ENCODE peak calls at places on chromosomes 16 and 17, in ten cellular contexts. I is uterus; C is heart left ventricle; B is right lobe of liver; J is aorta; K is breast epithelium; Z is esophagus squamous epithelium; N is MM.1S; H is CD8-positive, alpha-beta memory T cell; R is A549. T is an unnamed sample. For H3K4me1, the result is how much of the 10 kb centered on the place peaks cover.

GRCh38 chr16:2919511-2920255 is 8.0 kb downstream of the FLYWCH1 start:
- DNase-seq in I (peak), K (peak), N (peak), R (peak), H (peak), B (no peak), J (peak), Z (no peak), C (no peak), T (no peak)

GRCh38 chr16:2702438-2702825 is 17.6 kb downstream of the PRSS27 start:
- DNase-seq in B (no peak), Z (no peak), H (no peak), C (no peak), I (no peak), J (no peak), R (no peak), K (no peak), N (no peak), T (no peak)

GRCh38 chr17:75681289-75681688 is 14.2 kb downstream of the SAP30BP start:
- DNase-seq in J (no peak), C (no peak), N (no peak), R (no peak), K (no peak), Z (no peak), I (no peak), H (no peak), B (no peak), T (no peak)

GRCh38 chr17:65690626-65691310 is 129.3 kb upstream of the AXIN2 start:
- DNase-seq in H (no peak), K (no peak), I (no peak), B (no peak), Z (no peak), J (no peak), N (peak), C (no peak), R (no peak), T (no peak)

GRCh38 chr17:80284631-80285030 is 24.0 kb downstream of the RNF213 start:
- DNase-seq in J (no peak), R (no peak), N (no peak), K (no peak), Z (no peak), I (no peak), H (no peak), B (no peak), C (no peak), T (peak)

GRCh38 chr17:44108440-44109311 is 14.8 kb downstream of the HDAC5 start:
- DNase-seq in Z (no peak), B (peak), N (no peak), K (peak), R (peak), C (peak), J (peak), H (no peak), I (peak), T (peak)

GRCh38 chr17:4043862-4044261 is 79.6 kb upstream of the ATP2A3 start:
- DNase-seq in R (no peak), Z (no peak), K (no peak), N (peak), J (no peak), I (no peak), B (no peak), C (no peak), H (peak), T (no peak)

GRCh38 chr17:40450175-40450574 is 6.9 kb downstream of the IGFBP4 start:
- DNase-seq in R (peak), K (no peak), N (peak), H (peak), Z (no peak), I (peak), J (no peak), C (no peak), B (peak), T (no peak)

GRCh38 chr17:37849617-37849972 is 74.6 kb upstream of the TBC1D3K start:
- DNase-seq in B (no peak), H (no peak), R (no peak), Z (no peak), N (no peak), J (no peak), I (no peak), C (no peak), K (no peak), T (no peak)

GRCh38 chr16:85403693-85404092 is 209.4 kb upstream of the GSE1 start:
- DNase-seq in C (no peak), I (peak), R (no peak), J (peak), K (no peak), B (no peak), N (no peak), H (no peak), Z (no peak), T (no peak)

GRCh38 chr16:14365200-14365851 is 264.7 kb downstream of the PARN start:
- DNase-seq in N (no peak), R (no peak), K (no peak), J (no peak), B (no peak), I (no peak), H (no peak), Z (no peak), C (no peak), T (no peak)

GRCh38 chr17:77849203-77849602 is 109.3 kb upstream of the TNRC6C start:
- DNase-seq in H (no peak), B (no peak), R (no peak), C (no peak), I (no peak), J (no peak), K (no peak), Z (no peak), N (no peak), T (no peak)

GRCh38 chr17:43085489-43085888 is 39.7 kb downstream of the BRCA1 start:
- DNase-seq in J (no peak), H (no peak), I (no peak), B (no peak), C (no peak), K (no peak), Z (no peak), N (no peak), R (no peak), T (no peak)

GRCh38 chr16:47285001-47285400 is 141.3 kb upstream of the NETO2 start:
- DNase-seq in B (no peak), I (no peak), N (no peak), J (no peak), Z (no peak), R (no peak), K (no peak), H (no peak), C (no peak), T (no peak)

GRCh38 chr16:2147981-2148671 is at the start of gene RAB26:
- DNase-seq in K (peak), J (peak), R (peak), N (peak), C (peak), B (peak), H (peak), Z (no peak), I (peak), T (peak)

GRCh38 chr17:57810740-57811632 is 38.9 kb downstream of the MRPS23 start:
- DNase-seq in N (no peak), Z (no peak), I (peak), R (no peak), K (peak), J (peak), B (no peak), C (peak), H (no peak), T (no peak)

GRCh38 chr16:74603848-74604247 is 3.1 kb downstream of the GLG1 start:
- DNase-seq in B (no peak), J (no peak), H (no peak), K (no peak), N (no peak), Z (no peak), C (no peak), R (no peak), I (no peak), T (no peak)

GRCh38 chr16:67170948-67171649 is 761 bp downstream of the NOL3 start:
- DNase-seq in I (no peak), Z (no peak), J (no peak), B (no peak), C (no peak), R (peak), H (no peak), N (no peak), K (no peak), T (no peak)

GRCh38 chr17:9292563-9292941 is 271.2 kb downstream of the NTN1 start:
- DNase-seq in Z (no peak), R (no peak), I (peak), K (no peak), J (no peak), H (no peak), C (no peak), B (no peak), N (no peak), T (no peak)

GRCh38 chr17:72699566-72699965 is 392.9 kb downstream of the SLC39A11 start:
- DNase-seq in R (no peak), K (peak), I (no peak), H (no peak), B (no peak), N (no peak), C (peak), Z (no peak), J (no peak), T (no peak)

GRCh38 chr16:85625053-85625452 is 11.9 kb downstream of the GSE1 start:
- DNase-seq in N (no peak), J (no peak), H (no peak), R (no peak), C (no peak), I (no peak), B (no peak), K (no peak), Z (no peak), T (no peak)

GRCh38 chr16:50708373-50709060 is 15.1 kb downstream of the NOD2 start:
- DNase-seq in R (no peak), K (no peak), N (no peak), B (no peak), J (no peak), C (peak), H (no peak), I (no peak), Z (no peak), T (peak)

GRCh38 chr17:82283208-82283749 is 9.8 kb upstream of the CSNK1D start:
- DNase-seq in C (no peak), N (no peak), J (no peak), K (no peak), H (no peak), I (peak), Z (no peak), R (peak), B (no peak), T (no peak)

GRCh38 chr17:81422776-81423697 is 27.8 kb downstream of the BAHCC1 start:
- DNase-seq in J (peak), I (peak), R (peak), N (no peak), K (peak), Z (no peak), B (peak), C (peak), H (no peak), T (peak)

GRCh38 chr17:38707678-38708351 is 2.7 kb downstream of the MLLT6 start:
- DNase-seq in I (no peak), N (no peak), H (no peak), R (no peak), B (no peak), K (no peak), J (no peak), Z (no peak), C (no peak), T (no peak)

GRCh38 chr16:58885528-58886170 is 151.5 kb upstream of the GOT2 start:
- DNase-seq in R (no peak), K (no peak), B (no peak), J (no peak), Z (no peak), N (no peak), I (no peak), C (no peak), H (no peak), T (no peak)

GRCh38 chr16:66444049-66444481 is 17.0 kb downstream of the BEAN1 start:
- DNase-seq in I (no peak), Z (no peak), N (no peak), J (no peak), R (no peak), B (no peak), C (no peak), H (no peak), K (no peak), T (no peak)

GRCh38 chr17:68061512-68062313 is 26.2 kb downstream of the KPNA2 start:
- DNase-seq in I (no peak), R (no peak), H (no peak), C (no peak), Z (no peak), K (no peak), N (no peak), B (no peak), J (no peak), T (no peak)

GRCh38 chr16:6682142-6682811 is 650.4 kb upstream of the RBFOX1 start:
- DNase-seq in K (no peak), C (peak), J (peak), H (no peak), B (peak), I (no peak), Z (no peak), N (peak), R (peak), T (peak)

DNA sequence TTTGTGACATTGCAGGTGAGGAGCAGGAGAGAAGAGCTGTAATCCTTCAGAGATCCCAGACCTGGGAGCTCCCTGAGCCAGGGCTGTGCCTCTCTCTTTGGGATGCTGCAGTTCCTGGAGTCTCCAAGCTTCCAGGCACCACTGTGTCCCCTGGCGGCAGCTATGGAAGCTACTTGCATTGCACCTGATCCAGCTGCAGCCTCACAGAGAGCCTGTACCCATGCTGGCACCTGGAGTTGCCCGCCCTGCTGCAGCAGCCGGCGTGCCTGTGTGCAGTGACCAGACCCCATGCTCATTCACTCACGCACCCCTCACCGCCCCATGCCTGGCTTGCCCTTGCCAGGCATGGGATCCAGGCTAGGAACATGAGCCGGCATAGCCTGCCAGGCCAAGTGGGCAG is 51.8 kb upstream of the MED9 start:
- DNase-seq in B (no peak), R (no peak), I (no peak), Z (no peak), J (no peak), K (no peak), N (no peak), H (no peak), C (no peak), T (peak)
- H3K4me1 ChIP-seq in B (under half), R (under half), I (under half), Z (under half), J (under half), K (under half), N (under half), H (under half), C (under half), T (under half)

GRCh38 chr17:353838-354234 is 1.2 kb upstream of the RPH3AL start:
- DNase-seq in C (no peak), I (no peak), K (no peak), H (no peak), J (no peak), B (no peak), N (no peak), Z (no peak), R (no peak), T (no peak)
- H3K27ac ChIP-seq in C (no peak), I (no peak), K (peak), H (no peak), J (no peak), B (peak), N (no peak), Z (no peak), R (peak), T (peak)

GRCh38 chr17:50561796-50562195 is 1.3 kb downstream of the CACNA1G start:
- DNase-seq in H (no peak), C (no peak), N (no peak), I (no peak), B (no peak), Z (no peak), R (no peak), K (no peak), J (no peak), T (no peak)

GRCh38 chr17:50560185-50560824 is at the start of gene CACNA1G:
- DNase-seq in J (peak), C (peak), I (peak), H (peak), K (peak), Z (no peak), B (peak), N (peak), R (peak), T (peak)

GRCh38 chr17:50563095-50563511 is 2.6 kb downstream of the CACNA1G start:
- DNase-seq in I (no peak), N (no peak), K (no peak), Z (no peak), J (no peak), B (no peak), R (no peak), C (no peak), H (no peak), T (no peak)

GRCh38 chr17:50560931-50561750 is 626 bp downstream of the CACNA1G start:
- DNase-seq in J (no peak), K (no peak), C (no peak), B (no peak), R (no peak), I (no peak), N (no peak), H (peak), Z (no peak), T (no peak)

DNA sequence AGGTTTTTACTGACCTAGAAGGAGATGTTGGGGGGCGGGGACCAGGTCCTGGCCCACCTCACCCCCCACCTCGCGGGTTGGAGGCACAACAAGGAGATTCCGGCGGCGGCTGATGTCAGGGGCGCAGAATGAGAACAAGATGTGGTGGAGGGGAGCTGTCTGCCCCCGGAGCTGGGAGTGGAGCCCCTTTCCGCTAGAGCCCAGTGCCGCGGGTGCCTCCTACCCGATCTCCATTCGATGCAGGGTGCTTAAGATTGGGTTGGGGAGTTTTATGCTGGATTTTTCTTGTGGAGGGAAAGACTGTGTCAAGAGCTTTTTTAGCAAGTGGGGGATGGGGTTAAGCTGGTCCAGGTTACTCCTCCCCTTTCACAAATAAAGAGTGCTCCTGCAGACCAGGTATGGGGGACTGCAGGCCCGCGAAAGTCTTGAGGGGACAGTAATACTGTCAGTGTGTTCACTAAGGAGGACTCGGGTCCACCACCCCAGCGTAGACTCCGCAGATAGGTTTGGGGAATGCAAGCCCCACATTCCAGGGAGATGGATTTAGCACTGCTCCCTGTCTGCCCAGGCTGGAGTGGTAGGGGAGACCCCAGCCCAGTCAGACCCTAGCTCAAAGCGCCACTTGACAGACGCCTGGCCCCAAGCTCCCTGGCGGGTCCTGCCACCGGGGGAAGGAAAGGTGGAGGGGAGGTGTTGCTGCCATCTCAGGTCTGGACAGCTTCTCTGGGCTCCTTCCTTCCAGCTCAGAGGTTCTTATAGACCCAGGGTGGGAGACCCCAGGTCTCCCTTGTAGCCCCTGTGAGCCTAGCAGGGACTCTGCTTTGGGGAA is 2.0 kb downstream of the CACNA1G start:
- DNase-seq in I (no peak), B (no peak), N (no peak), K (no peak), R (no peak), H (peak), J (no peak), C (no peak), Z (no peak), T (no peak)
- H3K4me3 ChIP-seq in I (no peak), B (no peak), N (no peak), K (peak), R (peak), H (no peak), J (no peak), C (no peak), Z (no peak), T (no peak)

DNA sequence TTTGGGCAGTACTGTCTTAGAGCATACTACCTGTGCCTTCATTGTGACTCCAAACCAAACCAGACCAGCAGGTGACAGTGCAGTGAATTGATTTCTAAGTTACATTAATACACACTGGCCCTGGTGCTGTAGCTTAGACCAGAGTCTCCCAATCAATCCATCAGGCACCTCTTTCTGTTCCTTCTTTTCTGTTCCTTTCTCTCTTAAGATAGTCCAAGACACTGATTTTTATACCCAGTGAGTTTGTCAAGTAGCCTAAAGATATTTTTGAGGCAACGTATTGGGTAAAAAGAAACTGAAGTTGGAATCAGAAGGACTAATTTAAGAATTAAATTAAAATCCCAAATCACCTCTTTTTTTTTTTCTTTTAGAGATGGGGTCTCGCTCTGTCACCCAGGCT is 43.1 kb downstream of the ABAT start:
- DNase-seq in C (no peak), B (no peak), J (no peak), N (no peak), Z (no peak), R (no peak), H (no peak), I (no peak), K (no peak), T (no peak)
- H3K4me1 ChIP-seq in C (under half), B (under half), J (under half), N (under half), Z (under half), R (under half), H (under half), I (under half), K (under half), T (under half)

GRCh38 chr16:30369091-30369937 is 980 bp downstream of the TBC1D10B start:
- DNase-seq in N (peak), H (no peak), B (no peak), C (peak), R (no peak), K (no peak), Z (no peak), J (no peak), I (no peak), T (no peak)

GRCh38 chr16:30367349-30368009 is 2.8 kb downstream of the TBC1D10B start:
- DNase-seq in N (no peak), R (no peak), C (peak), B (no peak), J (no peak), Z (no peak), H (no peak), I (no peak), K (no peak), T (no peak)

GRCh38 chr16:30369938-30370443 is 303 bp downstream of the TBC1D10B start:
- DNase-seq in N (no peak), Z (no peak), B (no peak), J (no peak), C (no peak), I (no peak), K (no peak), R (no peak), H (no peak), T (no peak)

GRCh38 chr16:30368792-30369090 is 1.6 kb downstream of the TBC1D10B start:
- DNase-seq in C (no peak), R (no peak), K (no peak), H (no peak), Z (no peak), N (no peak), J (no peak), I (no peak), B (no peak), T (no peak)

DNA sequence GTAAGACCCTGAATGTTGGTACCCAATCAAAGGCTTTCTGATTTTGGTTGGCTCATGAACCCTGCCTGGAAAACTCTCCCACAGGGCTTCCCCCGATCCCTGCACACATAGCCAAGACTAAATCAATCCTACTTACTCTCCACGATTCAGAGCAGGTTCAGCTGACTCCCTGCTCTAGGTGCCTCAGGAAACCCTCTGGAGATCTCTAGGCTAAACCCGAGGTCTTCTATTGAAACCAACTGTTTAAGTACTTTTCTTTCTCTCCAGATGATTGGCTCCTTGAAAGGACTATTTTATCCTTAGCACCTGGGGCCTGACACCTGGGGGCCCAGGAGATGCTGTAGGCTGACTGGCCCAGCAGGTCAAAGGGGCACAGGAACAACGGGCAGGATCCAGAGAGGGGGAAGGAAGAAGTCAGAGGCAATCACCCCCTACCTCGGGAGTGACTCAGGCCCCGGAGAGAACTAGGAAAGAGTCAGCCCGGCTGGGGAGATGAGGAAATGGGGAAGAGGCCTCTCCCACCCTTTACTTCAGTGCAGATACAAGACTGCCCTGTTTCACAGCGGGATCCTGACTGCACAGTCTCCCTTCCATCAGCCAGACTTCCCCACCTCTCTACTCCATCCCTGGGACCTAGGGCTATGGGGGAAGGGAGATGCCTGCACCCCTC is 2.0 kb downstream of the TBC1D10B start:
- DNase-seq in C (peak), H (no peak), I (no peak), B (no peak), N (no peak), K (no peak), J (peak), R (no peak), Z (no peak), T (no peak)
- H3K27ac ChIP-seq in C (no peak), H (peak), I (peak), B (peak), N (no peak), K (peak), J (no peak), R (peak), Z (peak), T (peak)

GRCh38 chr16:10896723-10897122 is 19.7 kb downstream of the CIITA start:
- DNase-seq in R (no peak), Z (no peak), C (no peak), N (no peak), K (no peak), B (no peak), I (no peak), J (no peak), H (no peak), T (no peak)
- H3K4me3 ChIP-seq in R (no peak), Z (no peak), C (no peak), N (no peak), K (no peak), B (no peak), I (no peak), J (no peak), H (no peak), T (no peak)

T was measured in lower lobe of right lung.